ENCODE peak calls at places on chromosomes 1 and 21, in four cellular contexts. J is fibroblast of lung, Z is HepG2, W is endodermal cell. U is an unnamed sample.

GRCh38 chr1:115781343-115781742 is 12.8 kb upstream of the CASQ2 start:
- DNase-seq in J (peak; percentile 18), Z (no peak), W (no peak), U (no peak)

GRCh38 chr1:3654549-3655281 is 2.4 kb downstream of the TP73 start:
- DNase-seq in Z (no peak), J (no peak), W (no peak), U (no peak)

GRCh38 chr1:147641695-147642592 is 28.4 kb downstream of the ACP6 start:
- DNase-seq in J (peak; percentile 27), W (peak; percentile 78), Z (peak; percentile 66), U (peak; percentile 75)

GRCh38 chr1:26861889-26862371 is 1.0 kb upstream of the SFN start:
- DNase-seq in Z (no peak), J (no peak), W (no peak), U (peak; percentile 44)

GRCh38 chr21:24424786-24425185 is 1182.5 kb downstream of the MRPL39 start:
- DNase-seq in J (no peak), W (no peak), Z (no peak), U (no peak)

GRCh38 chr1:88983791-88984552 is 8.5 kb downstream of the KYAT3 start:
- DNase-seq in W (no peak), J (peak; percentile 44), Z (peak; percentile 71), U (no peak)

GRCh38 chr1:10704383-10704882 is 92.0 kb downstream of the CASZ1 start:
- DNase-seq in J (peak; percentile 7), W (peak; percentile 88), Z (peak; percentile 58), U (no peak)

GRCh38 chr1:203327684-203328457 is 22.6 kb downstream of the BTG2 start:
- DNase-seq in W (no peak), J (peak; percentile 60), Z (no peak), U (no peak)

GRCh38 chr1:30908446-30908885 is at the start of gene SDC3:
- DNase-seq in J (peak; percentile 44), W (no peak), Z (no peak), U (no peak)

GRCh38 chr1:16239972-16240491 is 3.0 kb upstream of the CPLANE2 start:
- DNase-seq in J (no peak), Z (no peak), W (no peak), U (no peak)

GRCh38 chr1:54331091-54331772 is 75.0 kb downstream of the SSBP3 start:
- DNase-seq in J (peak; percentile 44), W (no peak), Z (no peak), U (no peak)

GRCh38 chr1:184553845-184554244 is 167.0 kb downstream of the C1orf21 start:
- DNase-seq in W (no peak), Z (no peak), J (no peak), U (no peak)

GRCh38 chr1:41418868-41419583 is 57.8 kb downstream of the FOXO6 start:
- DNase-seq in W (peak; percentile 69), J (peak; percentile 89), Z (peak; percentile 34), U (peak; percentile 85)

GRCh38 chr1:58397187-58397820 is 149.2 kb downstream of the OMA1 start:
- DNase-seq in Z (peak; percentile 12), J (peak; percentile 94), W (no peak), U (no peak)

GRCh38 chr1:41907446-41907845 is 11.3 kb downstream of the HIVEP3 start:
- DNase-seq in W (no peak), Z (no peak), J (no peak), U (no peak)

GRCh38 chr21:42164064-42164789 is 54.7 kb upstream of the ABCG1 start:
- DNase-seq in Z (peak; percentile 24), J (no peak), W (peak; percentile 83), U (peak; percentile 88)

GRCh38 chr1:23116921-23117699 is 51.5 kb downstream of the LUZP1 start:
- DNase-seq in J (no peak), Z (no peak), W (no peak), U (peak; percentile 9)

GRCh38 chr1:47681735-47682134 is 243.9 kb downstream of the FOXD2 start:
- DNase-seq in J (no peak), Z (no peak), W (peak; percentile 15), U (peak; percentile 15)

GRCh38 chr21:15138475-15138874 is 73.7 kb upstream of the NRIP1 start:
- DNase-seq in J (no peak), Z (no peak), W (no peak), U (peak; percentile 66)

GRCh38 chr21:33265664-33266049 is 510 bp upstream of the IL10RB start:
- DNase-seq in Z (no peak), J (no peak), W (peak; percentile 52), U (peak; percentile 50)

GRCh38 chr1:203057831-203058673 is 27.8 kb downstream of the MYOG start:
- DNase-seq in W (no peak), Z (no peak), J (no peak), U (no peak)

GRCh38 chr1:227353186-227353585 is 34.9 kb upstream of the CDC42BPA start:
- DNase-seq in J (no peak), Z (no peak), W (no peak), U (no peak)

GRCh38 chr1:238653693-238654321 is 732.6 kb upstream of the CHRM3 start:
- DNase-seq in Z (no peak), W (no peak), J (peak; percentile 93), U (no peak)

GRCh38 chr1:116334015-116334547 is 39.0 kb upstream of the ATP1A1 start:
- DNase-seq in Z (peak; percentile 18), J (no peak), W (no peak), U (peak; percentile 64)

GRCh38 chr1:156599811-156600210 is 1.5 kb downstream of the GPATCH4 start:
- DNase-seq in Z (peak; percentile 44), W (no peak), J (peak; percentile 6), U (no peak)

GRCh38 chr21:15023782-15024181 is 41.0 kb downstream of the NRIP1 start:
- DNase-seq in W (no peak), Z (no peak), J (peak; percentile 19), U (no peak)

GRCh38 chr1:209652121-209652742 is at the start of gene LAMB3:
- DNase-seq in Z (no peak), W (no peak), J (no peak), U (peak; percentile 92)

GRCh38 chr1:59343576-59343840 is 46.6 kb downstream of the FGGY start:
- DNase-seq in W (no peak), Z (no peak), J (no peak), U (no peak)

GRCh38 chr1:227902641-227902990 is 45.1 kb downstream of the WNT9A start:
- DNase-seq in Z (no peak), W (no peak), J (no peak), U (no peak)

GRCh38 chr1:45802343-45803298 is 791 bp upstream of the MAST2 start:
- DNase-seq in J (peak; percentile 98), W (peak; percentile 87), Z (peak; percentile 84), U (peak; percentile 76)

GRCh38 chr1:58905628-58906256 is 121.9 kb upstream of the JUN start:
- DNase-seq in J (no peak), Z (peak; percentile 52), W (no peak), U (no peak)

GRCh38 chr1:47388548-47389238 is 27.4 kb upstream of the FOXE3 start:
- DNase-seq in Z (peak; percentile 62), W (peak; percentile 94), J (peak; percentile 43), U (peak; percentile 86)

GRCh38 chr21:27818847-27819246 is 852.0 kb upstream of the ADAMTS5 start:
- DNase-seq in Z (no peak), W (no peak), J (no peak), U (no peak)

GRCh38 chr21:29233611-29234540 is 64.8 kb upstream of the BACH1 start:
- DNase-seq in W (no peak), Z (no peak), J (no peak), U (no peak)

GRCh38 chr1:34984435-34985062 is 598 bp downstream of the TMEM35B start:
- DNase-seq in J (peak; percentile 52), W (peak; percentile 57), Z (no peak), U (peak; percentile 43)

GRCh38 chr1:115534106-115534505 is 107.7 kb upstream of the VANGL1 start:
- DNase-seq in W (no peak), J (no peak), Z (no peak), U (no peak)

GRCh38 chr21:25974937-25975336 is 195.6 kb downstream of the APP start:
- DNase-seq in J (no peak), W (no peak), Z (no peak), U (no peak)

GRCh38 chr1:94543893-94544635 is 2.5 kb upstream of the F3 start:
- DNase-seq in W (no peak), J (peak; percentile 85), Z (no peak), U (no peak)
- H3K4me3 ChIP-seq in W (peak overlapping the region; percentile 85), J (peak overlapping the region; percentile 4), Z (no peak overlapping the region), U (no peak overlapping the region)

GRCh38 chr1:92859400-92860039 is 27.7 kb downstream of the RPL5 start:
- DNase-seq in Z (no peak), W (no peak), J (no peak), U (no peak)

GRCh38 chr1:92862605-92863004 is 30.8 kb downstream of the RPL5 start:
- DNase-seq in Z (no peak), J (no peak), W (no peak), U (no peak)

GRCh38 chr1:92857817-92858216 is 26.0 kb downstream of the RPL5 start:
- DNase-seq in W (no peak), Z (no peak), J (no peak), U (peak; percentile 49)

GRCh38 chr1:92855236-92855635 is 23.4 kb downstream of the RPL5 start:
- DNase-seq in J (no peak), W (no peak), Z (no peak), U (no peak)

GRCh38 chr1:92858564-92859399 is 26.9 kb downstream of the RPL5 start:
- DNase-seq in Z (peak; percentile 84), W (peak; percentile 75), J (peak; percentile 67), U (peak; percentile 82)
- H3K9ac ChIP-seq in Z (no peak overlapping the region), W (no peak overlapping the region), J (no peak overlapping the region), U (no peak overlapping the region)

GRCh38 chr1:151510614-151510956 is 602 bp upstream of the CGN start:
- DNase-seq in J (no peak), Z (no peak), W (no peak), U (no peak)

GRCh38 chr1:151512326-151512725 is 1.1 kb downstream of the CGN start:
- DNase-seq in J (no peak), Z (no peak), W (peak; percentile 63), U (peak; percentile 31)

GRCh38 chr1:151510020-151510405 is 1.2 kb upstream of the CGN start:
- DNase-seq in Z (no peak), J (no peak), W (peak; percentile 83), U (peak; percentile 86)

GRCh38 chr1:151511636-151512215 is 539 bp downstream of the CGN start:
- DNase-seq in W (peak; percentile 87), J (no peak), Z (no peak), U (peak; percentile 60)

GRCh38 chr1:151510957-151511635 is at the start of gene CGN:
- DNase-seq in W (peak; percentile 98), Z (peak; percentile 73), J (peak; percentile 76), U (peak; percentile 93)
- H3K27me3 ChIP-seq in W (no peaks in the 10 kb centered on the region), Z (no peaks in the 10 kb centered on the region), J (no peaks in the 10 kb centered on the region), U (no peaks in the 10 kb centered on the region)

DNA sequence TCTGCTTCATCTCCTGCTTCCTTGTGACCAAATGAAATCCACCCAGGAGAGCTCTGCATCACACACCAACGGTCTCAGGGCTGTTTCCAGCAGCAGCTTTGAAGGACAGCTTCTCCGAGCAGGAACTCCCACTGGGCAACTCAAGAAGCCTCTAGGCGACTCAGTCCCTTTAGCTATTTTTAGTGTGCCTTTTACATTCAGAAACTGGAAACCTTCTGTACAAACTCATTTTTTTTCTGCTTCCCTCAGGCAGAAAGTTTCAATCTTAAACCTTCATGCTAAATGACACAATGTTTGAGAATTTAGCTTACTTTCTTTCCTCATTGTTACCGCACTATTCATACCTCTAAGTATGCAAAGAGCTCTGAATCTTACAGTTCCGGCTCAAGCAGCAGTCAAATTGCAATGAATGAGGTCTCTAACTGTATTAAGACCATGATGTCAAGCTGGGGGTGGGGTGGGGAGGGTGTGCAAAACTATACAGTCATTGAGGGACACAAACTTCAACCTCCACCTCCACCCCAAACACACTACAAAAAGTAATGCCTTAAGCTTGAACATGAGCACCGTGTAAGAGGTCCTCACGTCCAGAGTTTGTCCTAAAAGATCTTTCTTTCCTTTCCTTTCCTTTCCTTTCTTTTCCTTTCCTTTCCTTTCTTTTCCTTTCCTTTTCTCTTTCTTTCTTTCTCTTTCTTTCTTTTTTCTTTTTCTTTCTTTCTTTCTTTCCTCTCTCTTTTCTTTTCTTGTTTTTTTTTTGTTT is 16.4 kb upstream of the TARBP1 start:
- DNase-seq in W (no peak), Z (no peak), J (peak; percentile 97), U (no peak)
- H3K4me3 ChIP-seq in W (no peak overlapping the region), Z (no peak overlapping the region), J (peak overlapping the region; percentile 12), U (no peak overlapping the region)

U was measured in colonic mucosa.